ENCODE peak calls at places on chromosomes 4 and X, in eight cellular contexts. B is GM12865, K is brain microvascular endothelial cell, G is body of pancreas, D is AG09309, U is fibroblast of the aortic adventitia, E is IMR-90, P is MM.1S. O is an unnamed sample.

GRCh38 chr4:139808381-139809206 is 143.0 kb downstream of the MGST2 start:
- DNase-seq in B (no peak), K (no peak), G (no peak), D (no peak), U (peak), E (peak), P (no peak), O (no peak)

GRCh38 chr4:183987987-183988392 is 82.9 kb downstream of the STOX2 start:
- DNase-seq in B (no peak), K (peak), G (peak), D (peak), U (peak), E (peak), P (no peak), O (peak)

GRCh38 chrX:150366951-150367545 is 3.9 kb downstream of the MAMLD1 start:
- DNase-seq in B (no peak), K (peak), G (no peak), D (no peak), U (peak), E (peak), P (no peak), O (no peak)

GRCh38 chr4:4969298-4969697 is 50.0 kb downstream of the CYTL1 start:
- DNase-seq in B (no peak), K (no peak), G (no peak), D (no peak), U (peak), E (peak), P (no peak), O (no peak)

GRCh38 chrX:11784543-11784942 is 26.5 kb downstream of the MSL3 start:
- DNase-seq in B (no peak), K (no peak), G (no peak), D (no peak), U (no peak), E (no peak), P (no peak), O (no peak)

GRCh38 chrX:15849555-15849954 is 5.1 kb downstream of the AP1S2 start:
- DNase-seq in B (no peak), K (no peak), G (no peak), D (no peak), U (peak), E (no peak), P (no peak), O (no peak)

GRCh38 chr4:100208459-100208858 is 18.2 kb upstream of the DDIT4L start:
- DNase-seq in B (no peak), K (no peak), G (no peak), D (no peak), U (peak), E (no peak), P (no peak), O (no peak)

GRCh38 chrX:47623540-47624027 is 3.9 kb upstream of the SYN1 start:
- DNase-seq in B (no peak), K (peak), G (peak), D (peak), U (peak), E (peak), P (peak), O (peak)

GRCh38 chrX:105190252-105190853 is 30.1 kb downstream of the TEX13A start:
- DNase-seq in B (peak), K (peak), G (peak), D (peak), U (peak), E (peak), P (peak), O (peak)

GRCh38 chrX:63250253-63250868 is 100.8 kb downstream of the SPIN4 start:
- DNase-seq in B (peak), K (peak), G (peak), D (peak), U (peak), E (peak), P (peak), O (peak)

GRCh38 chrX:38312436-38312835 is 14.9 kb downstream of the RPGR start:
- DNase-seq in B (no peak), K (peak), G (no peak), D (peak), U (peak), E (peak), P (no peak), O (no peak)

GRCh38 chr4:68283714-68284113 is 38.2 kb upstream of the TMPRSS11B start:
- DNase-seq in B (no peak), K (no peak), G (no peak), D (no peak), U (no peak), E (no peak), P (no peak), O (no peak)

GRCh38 chr4:123825596-123826291 is 429.1 kb downstream of the SPRY1 start:
- DNase-seq in B (no peak), K (peak), G (no peak), D (no peak), U (peak), E (peak), P (no peak), O (no peak)

GRCh38 chrX:131237363-131237762 is 51.7 kb downstream of the IGSF1 start:
- DNase-seq in B (no peak), K (no peak), G (no peak), D (no peak), U (no peak), E (no peak), P (no peak), O (no peak)

GRCh38 chr4:182555997-182556418 is 312.8 kb downstream of the TENM3 start:
- DNase-seq in B (no peak), K (peak), G (no peak), D (peak), U (peak), E (peak), P (no peak), O (peak)

GRCh38 chr4:54838301-54838700 is 180.5 kb downstream of the KIT start:
- DNase-seq in B (no peak), K (no peak), G (no peak), D (no peak), U (no peak), E (no peak), P (no peak), O (no peak)

GRCh38 chrX:97563531-97564133 is 679.9 kb downstream of the RPA4 start:
- DNase-seq in B (peak), K (peak), G (no peak), D (peak), U (peak), E (peak), P (peak), O (peak)

GRCh38 chr4:84263415-84263814 is 235.7 kb downstream of the NKX6-1 start:
- DNase-seq in B (peak), K (no peak), G (no peak), D (no peak), U (no peak), E (no peak), P (no peak), O (no peak)

GRCh38 chr4:20252656-20253271 is 1.1 kb downstream of the SLIT2 start:
- DNase-seq in B (no peak), K (no peak), G (peak), D (no peak), U (peak), E (peak), P (peak), O (peak)

GRCh38 chr4:20253272-20253798 is 1.6 kb downstream of the SLIT2 start:
- DNase-seq in B (no peak), K (no peak), G (peak), D (no peak), U (no peak), E (peak), P (no peak), O (no peak)

GRCh38 chr4:20254517-20255250 is 3.0 kb downstream of the SLIT2 start:
- DNase-seq in B (no peak), K (peak), G (peak), D (no peak), U (peak), E (peak), P (no peak), O (peak)

GRCh38 chr4:20255251-20255586 is 3.5 kb downstream of the SLIT2 start:
- DNase-seq in B (no peak), K (no peak), G (no peak), D (no peak), U (peak), E (no peak), P (no peak), O (no peak)

DNA sequence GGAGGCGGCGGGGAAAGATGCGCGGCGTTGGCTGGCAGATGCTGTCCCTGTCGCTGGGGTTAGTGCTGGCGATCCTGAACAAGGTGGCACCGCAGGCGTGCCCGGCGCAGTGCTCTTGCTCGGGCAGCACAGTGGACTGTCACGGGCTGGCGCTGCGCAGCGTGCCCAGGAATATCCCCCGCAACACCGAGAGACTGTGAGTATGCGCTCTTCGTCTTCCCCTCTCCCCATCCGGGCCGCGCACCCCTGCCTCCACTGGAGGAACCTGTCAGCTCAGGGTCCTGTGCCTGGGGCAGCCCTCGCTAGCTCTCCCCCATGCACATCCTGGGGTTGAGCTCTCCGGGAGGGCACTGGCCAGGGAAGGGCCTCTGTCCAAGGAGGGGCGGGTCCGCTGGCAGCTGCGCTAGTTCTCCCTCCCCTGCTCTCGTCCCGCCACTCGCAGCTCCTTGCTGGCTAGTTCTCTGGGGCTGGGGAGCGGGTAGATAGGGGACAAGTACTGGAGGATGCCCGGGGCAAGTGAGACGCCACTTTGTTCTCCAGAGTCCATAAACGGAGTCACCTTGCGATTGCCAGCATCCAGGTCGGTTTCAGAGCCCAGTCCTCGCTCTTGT is 2.2 kb downstream of the SLIT2 start:
- DNase-seq in B (no peak), K (no peak), G (peak), D (no peak), U (peak), E (peak), P (no peak), O (peak)
- H3K4me3 ChIP-seq in B (no peak), K (peak), G (peak), D (peak), U (peak), E (peak), P (peak), O (no peak)

GRCh38 chrX:619812-620493 is 10.6 kb upstream of the SHOX start:
- DNase-seq in B (no peak), K (no peak), G (no peak), D (no peak), U (no peak), E (no peak), P (no peak), O (no peak)
- H3K4me3 ChIP-seq in B (no peak), K (no peak), G (no peak), D (no peak), U (no peak), E (no peak), P (no peak), O (no peak)

GRCh38 chr4:186307497-186307896 is 41.5 kb downstream of the F11 start:
- DNase-seq in B (no peak), K (no peak), G (no peak), D (no peak), U (no peak), E (no peak), P (no peak), O (peak)
- H3K4me3 ChIP-seq in B (no peak), K (no peak), G (no peak), D (no peak), U (no peak), E (no peak), P (no peak), O (no peak)

GRCh38 chr4:188031751-188032150 is 36.2 kb downstream of the ZFP42 start:
- DNase-seq in B (no peak), K (no peak), G (no peak), D (no peak), U (no peak), E (no peak), P (no peak), O (no peak)
- H3K4me3 ChIP-seq in B (no peak), K (no peak), G (no peak), D (no peak), U (no peak), E (no peak), P (no peak), O (no peak)

GRCh38 chr4:1644906-1645657 is 39.0 kb downstream of the FAM53A start:
- DNase-seq in B (no peak), K (peak), G (no peak), D (no peak), U (peak), E (no peak), P (no peak), O (peak)
- H3K4me3 ChIP-seq in B (no peak), K (peak), G (no peak), D (no peak), U (no peak), E (no peak), P (no peak), O (no peak)

GRCh38 chr4:174144081-174144480 is 139.4 kb downstream of the FBXO8 start:
- DNase-seq in B (no peak), K (no peak), G (no peak), D (no peak), U (no peak), E (no peak), P (no peak), O (no peak)
- H3K4me3 ChIP-seq in B (no peak), K (no peak), G (no peak), D (no peak), U (no peak), E (no peak), P (no peak), O (no peak)

DNA sequence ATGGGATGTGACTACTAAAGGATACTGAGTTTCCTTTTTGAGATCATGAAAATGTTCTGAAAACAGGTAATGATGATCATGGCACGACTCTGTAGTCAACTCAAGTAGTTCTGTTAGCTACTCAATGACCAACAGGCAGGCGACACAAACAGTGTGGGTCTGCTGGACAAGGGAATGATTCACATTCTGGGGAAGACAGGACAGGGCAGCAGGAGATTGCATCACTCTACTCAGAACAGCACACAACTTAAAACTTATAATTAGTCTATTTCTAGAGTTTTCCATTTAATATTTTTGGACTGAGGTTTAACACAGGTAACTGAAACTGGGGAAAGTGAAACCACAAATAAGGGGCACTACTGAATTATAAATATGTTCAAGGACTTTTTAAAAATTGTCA is 365.2 kb downstream of the PRDM5 start:
- DNase-seq in B (no peak), K (peak), G (no peak), D (no peak), U (peak), E (peak), P (no peak), O (no peak)
- H3K4me3 ChIP-seq in B (no peak), K (no peak), G (no peak), D (no peak), U (no peak), E (no peak), P (no peak), O (no peak)

GRCh38 chr4:25031077-25031606 is 396 bp upstream of the LGI2 start:
- DNase-seq in B (no peak), K (no peak), G (peak), D (no peak), U (peak), E (no peak), P (no peak), O (peak)

GRCh38 chr4:25029479-25030282 is 1.1 kb downstream of the LGI2 start:
- DNase-seq in B (no peak), K (no peak), G (no peak), D (no peak), U (no peak), E (no peak), P (peak), O (peak)

GRCh38 chr4:25032126-25032525 is 1.4 kb upstream of the LGI2 start:
- DNase-seq in B (no peak), K (no peak), G (no peak), D (no peak), U (peak), E (peak), P (no peak), O (no peak)

DNA sequence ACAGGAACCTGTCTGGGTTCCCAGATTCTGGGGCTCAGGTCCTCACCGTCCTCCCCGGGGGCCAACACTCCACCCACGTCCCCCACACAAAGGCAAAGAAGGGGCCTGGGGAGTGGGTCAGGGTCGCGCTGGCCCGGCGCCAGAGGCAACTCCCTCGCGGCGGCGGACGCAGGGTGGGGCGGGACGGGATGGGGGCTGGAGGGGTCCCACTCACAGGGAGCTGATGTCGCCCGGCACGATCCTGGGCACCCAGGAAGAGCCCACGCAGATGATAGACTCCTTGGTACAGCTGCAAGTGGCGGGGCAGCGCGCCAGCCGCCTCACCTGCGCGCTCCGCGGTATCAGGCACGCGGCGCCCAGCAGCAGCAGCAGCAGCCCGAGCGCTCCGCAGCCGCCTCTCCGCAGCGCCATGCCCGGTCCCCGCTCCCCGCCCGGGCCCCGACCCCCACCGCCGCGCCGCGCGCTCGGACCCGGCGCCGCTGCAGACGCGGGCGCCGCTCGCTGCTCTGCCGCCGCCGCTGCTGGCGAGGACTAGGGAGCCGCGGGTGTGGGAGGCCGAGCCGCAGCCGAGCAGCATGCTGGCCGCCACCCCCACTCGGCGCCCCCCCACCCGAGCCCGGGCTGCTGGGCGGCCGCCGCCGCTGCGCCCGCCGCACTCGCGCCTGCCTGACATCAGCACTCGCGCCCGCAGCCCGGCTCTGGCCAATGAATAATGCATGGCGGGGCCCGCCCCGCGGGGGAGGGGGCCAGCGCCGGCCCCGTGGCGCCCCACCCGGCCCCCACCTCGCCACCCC is at the start of gene LGI2:
- DNase-seq in B (no peak), K (no peak), G (peak), D (no peak), U (no peak), E (no peak), P (peak), O (peak)
- H3K4me3 ChIP-seq in B (no peak), K (peak), G (peak), D (peak), U (peak), E (peak), P (peak), O (peak)

GRCh38 chr4:163701915-163702314 is 207.4 kb downstream of the TMA16 start:
- DNase-seq in B (peak), K (peak), G (no peak), D (no peak), U (no peak), E (peak), P (no peak), O (no peak)
- H3K4me3 ChIP-seq in B (no peak), K (no peak), G (no peak), D (no peak), U (no peak), E (no peak), P (no peak), O (no peak)

O was measured in thyroid gland.